ENCODE peak calls at places on chromosomes 13 and 19, in six cellular contexts. H, L, J, C, X and Y are unnamed samples.

GRCh38 chr13:110712849-110713641 is 455 bp upstream of the ING1 start:
- DNase-seq in X (peak; percentile 99), L (peak; percentile 99), C (peak; percentile 99), H (peak; percentile 100), J (peak; percentile 100), Y (peak; percentile 100)

GRCh38 chr13:50125556-50126377 is 110.5 kb downstream of the KCNRG start:
- DNase-seq in X (peak; percentile 97), J (peak; percentile 97), C (peak; percentile 96), H (peak; percentile 99), L (peak; percentile 97), Y (peak; percentile 82)

GRCh38 chr13:27522847-27523246 is 72.5 kb upstream of the MTIF3 start:
- DNase-seq in J (no peak), H (no peak), L (no peak), X (no peak), C (no peak), Y (no peak)

GRCh38 chr13:30340367-30341184 is 33.2 kb upstream of the KATNAL1 start:
- DNase-seq in J (peak; percentile 70), X (peak; percentile 66), L (no peak), C (peak; percentile 60), H (no peak), Y (no peak)

GRCh38 chr13:34757441-34757840 is 184.6 kb upstream of the NBEA start:
- DNase-seq in C (no peak), H (no peak), L (no peak), J (no peak), X (no peak), Y (no peak)

GRCh38 chr13:99416411-99417121 is 84.7 kb upstream of the TM9SF2 start:
- DNase-seq in L (peak; percentile 30), X (no peak), J (no peak), H (no peak), C (peak; percentile 8), Y (no peak)

GRCh38 chr13:113423225-113424170 is 29.8 kb downstream of the ADPRHL1 start:
- DNase-seq in H (no peak), X (no peak), J (peak; percentile 43), L (no peak), C (no peak), Y (no peak)

GRCh38 chr19:38163419-38164290 is 60.4 kb downstream of the DPF1 start:
- DNase-seq in X (no peak), H (no peak), C (no peak), L (no peak), J (no peak), Y (no peak)

GRCh38 chr19:33514885-33515485 is 6.6 kb downstream of the PEPD start:
- DNase-seq in X (no peak), C (no peak), L (peak; percentile 85), J (peak; percentile 73), H (no peak), Y (no peak)

GRCh38 chr19:3132971-3133792 is 2.7 kb upstream of the GNA15 start:
- DNase-seq in J (peak; percentile 74), X (no peak), H (peak; percentile 88), L (peak; percentile 46), C (peak; percentile 78), Y (peak; percentile 68)

GRCh38 chr13:112983428-112984196 is 14.6 kb downstream of the MCF2L start:
- DNase-seq in C (no peak), X (peak; percentile 63), L (peak; percentile 69), H (peak; percentile 71), J (no peak), Y (no peak)

GRCh38 chr13:48570225-48570828 is 37.4 kb upstream of the RCBTB2 start:
- DNase-seq in H (peak; percentile 76), J (no peak), X (no peak), C (peak; percentile 79), L (no peak), Y (no peak)

GRCh38 chr19:35328851-35329285 is at the start of gene CD22:
- DNase-seq in H (peak; percentile 10), L (no peak), J (peak; percentile 29), C (no peak), X (no peak), Y (no peak)

GRCh38 chr19:13629687-13630357 is 123.5 kb upstream of the CACNA1A start:
- DNase-seq in H (no peak), X (no peak), C (no peak), L (no peak), J (no peak), Y (no peak)

GRCh38 chr13:27967203-27967735 is 1.8 kb downstream of the CDX2 start:
- DNase-seq in H (no peak), C (no peak), L (no peak), X (no peak), J (no peak), Y (no peak)

GRCh38 chr13:72109863-72110262 is 242.9 kb upstream of the DACH1 start:
- DNase-seq in H (no peak), L (no peak), X (no peak), C (no peak), J (no peak), Y (no peak)

GRCh38 chr13:30743319-30744055 is 8.1 kb downstream of the ALOX5AP start:
- DNase-seq in C (peak; percentile 66), X (no peak), H (no peak), J (no peak), L (no peak), Y (no peak)

GRCh38 chr13:25463496-25463895 is 91.7 kb downstream of the ATP8A2 start:
- DNase-seq in J (no peak), H (no peak), C (no peak), X (no peak), L (no peak), Y (no peak)

GRCh38 chr13:91802957-91803356 is 404.5 kb downstream of the GPC5 start:
- DNase-seq in H (no peak), C (no peak), L (no peak), J (no peak), X (no peak), Y (no peak)

GRCh38 chr13:105231579-105231978 is 1303.9 kb downstream of the EFNB2 start:
- DNase-seq in J (no peak), L (no peak), X (no peak), H (no peak), C (no peak), Y (no peak)

GRCh38 chr19:36573948-36574726 is 1.0 kb upstream of the ZNF529 start:
- DNase-seq in H (no peak), X (no peak), L (no peak), J (no peak), C (peak; percentile 23), Y (no peak)

GRCh38 chr13:71237332-71237731 is 629.7 kb downstream of the DACH1 start:
- DNase-seq in X (no peak), H (no peak), J (no peak), C (no peak), L (no peak), Y (no peak)

GRCh38 chr19:18425515-18426415 is 6.6 kb downstream of the SSBP4 start:
- DNase-seq in J (no peak), C (no peak), X (peak; percentile 40), L (no peak), H (peak; percentile 70), Y (no peak)

GRCh38 chr13:110266983-110267382 is 40.0 kb downstream of the COL4A1 start:
- DNase-seq in L (no peak), H (no peak), J (no peak), C (no peak), X (no peak), Y (no peak)

GRCh38 chr13:27933580-27934328 is 14.0 kb downstream of the PDX1 start:
- DNase-seq in J (no peak), X (no peak), C (no peak), H (no peak), L (no peak), Y (no peak)

GRCh38 chr13:30713133-30713532 is 22.2 kb upstream of the ALOX5AP start:
- DNase-seq in J (no peak), X (no peak), L (no peak), H (no peak), C (peak; percentile 73), Y (no peak)

GRCh38 chr13:77067519-77067918 is 40.6 kb upstream of the FBXL3 start:
- DNase-seq in H (no peak), C (no peak), L (no peak), X (no peak), J (no peak), Y (no peak)

GRCh38 chr13:32581177-32581786 is 5.0 kb upstream of the PDS5B start:
- DNase-seq in H (no peak), X (no peak), J (no peak), C (no peak), L (no peak), Y (peak; percentile 45)

GRCh38 chr19:43592800-43593350 is 3.1 kb downstream of the IRGQ start:
- DNase-seq in X (no peak), H (no peak), L (no peak), J (no peak), C (no peak), Y (no peak)
- H3K4me3 ChIP-seq in X (no peak overlapping the region), H (no peak overlapping the region), L (no peak overlapping the region), J (no peak overlapping the region), C (no peak overlapping the region), Y (no peak overlapping the region)

GRCh38 chr19:52112624-52113023 is 17.1 kb upstream of the ZNF841 start:
- DNase-seq in X (no peak), H (no peak), C (no peak), J (no peak), L (no peak), Y (no peak)
- H3K9me3 ChIP-seq in X (peaks cover 19% of the 10 kb centered on the region), H (peaks cover 25% of the 10 kb centered on the region), C (peaks cover 81% of the 10 kb centered on the region), J (peaks cover 13% of the 10 kb centered on the region), L (peaks cover 20% of the 10 kb centered on the region), Y (peaks cover 87% of the 10 kb centered on the region)

GRCh38 chr19:15439078-15439799 is 10.5 kb downstream of the WIZ start:
- DNase-seq in J (no peak), L (no peak), C (no peak), H (peak; percentile 61), X (peak; percentile 13), Y (no peak)
- H3K4me3 ChIP-seq in J (no peak overlapping the region), L (no peak overlapping the region), C (no peak overlapping the region), H (no peak overlapping the region), X (no peak overlapping the region), Y (no peak overlapping the region)

DNA sequence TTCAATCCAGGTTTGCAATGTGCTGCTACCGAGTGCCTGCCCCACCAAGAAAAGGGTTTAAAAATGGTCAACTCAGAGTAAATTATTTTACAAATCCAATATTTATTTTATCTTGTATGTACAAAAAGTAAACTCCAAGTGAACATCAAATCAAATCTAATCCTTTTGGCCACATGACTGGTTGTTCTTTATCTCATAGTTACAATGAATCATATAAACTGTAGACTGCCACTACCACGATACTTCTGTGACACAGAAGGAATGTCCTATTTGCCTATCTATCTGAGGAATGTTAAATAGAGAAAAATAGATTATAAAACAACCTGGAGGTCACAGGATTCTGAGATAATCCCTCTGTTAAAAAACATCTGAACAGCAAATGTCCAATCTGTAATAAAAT is 362.6 kb downstream of the NALCN start:
- DNase-seq in C (no peak), X (no peak), L (no peak), H (no peak), J (no peak), Y (no peak)
- H3K9me3 ChIP-seq in C (no peaks in the 10 kb centered on the region), X (no peaks in the 10 kb centered on the region), L (no peaks in the 10 kb centered on the region), H (no peaks in the 10 kb centered on the region), J (no peaks in the 10 kb centered on the region), Y (no peaks in the 10 kb centered on the region)

GRCh38 chr19:11100064-11100463 is 10.8 kb downstream of the LDLR start:
- DNase-seq in X (no peak), C (no peak), L (no peak), H (no peak), J (no peak), Y (no peak)

GRCh38 chr19:11098861-11099260 is 9.6 kb downstream of the LDLR start:
- DNase-seq in H (no peak), J (no peak), L (no peak), C (no peak), X (no peak), Y (no peak)

GRCh38 chr19:11096210-11096841 is 7.1 kb downstream of the LDLR start:
- DNase-seq in X (peak; percentile 44), L (no peak), J (peak; percentile 77), C (peak; percentile 44), H (no peak), Y (peak; percentile 53)

GRCh38 chr19:11101057-11101456 is 11.8 kb downstream of the LDLR start:
- DNase-seq in C (no peak), L (no peak), J (no peak), H (no peak), X (no peak), Y (no peak)

GRCh38 chr19:11098327-11098726 is 9.1 kb downstream of the LDLR start:
- DNase-seq in L (no peak), X (no peak), C (no peak), H (no peak), J (no peak), Y (no peak)
- H3K4me3 ChIP-seq in L (no peak overlapping the region), X (no peak overlapping the region), C (no peak overlapping the region), H (no peak overlapping the region), J (no peak overlapping the region), Y (no peak overlapping the region)